ENCODE peak calls at places on chromosome 20, in seven cellular contexts. One of them, this sample, is unnamed.

GRCh38 chr20:49513531-49513930 is 31.1 kb upstream of the KCNB1 start:
- DNase-seq in PC-3: no peak
- DNase-seq in Right ventricle myocardium inferior: no peak
- DNase-seq in iPS DF 6.9: no peak
- DNase-seq in activated naive CD4-positive, alpha-beta T cell treated with anti-CD3 and anti-CD28 coated beads, Interleukin-2, amount 50 U/mL, for 16 hours: no peak
- DNase-seq in Right ventricle myocardium superior: no peak
- DNase-seq in endodermal cell: no peak
- DNase-seq in this sample: no peak

GRCh38 chr20:21505810-21506530 is 7.9 kb downstream of the NKX2-2 start:
- DNase-seq in activated naive CD4-positive, alpha-beta T cell treated with anti-CD3 and anti-CD28 coated beads, Interleukin-2, amount 50 U/mL, for 16 hours: peak
- DNase-seq in PC-3: peak
- DNase-seq in Right ventricle myocardium superior: peak
- DNase-seq in iPS DF 6.9: no peak
- DNase-seq in Right ventricle myocardium inferior: peak
- DNase-seq in endodermal cell: peak
- DNase-seq in this sample: peak

GRCh38 chr20:63574156-63574828 is at the start of gene HELZ2:
- DNase-seq in Right ventricle myocardium superior: peak
- DNase-seq in PC-3: peak
- DNase-seq in endodermal cell: peak
- DNase-seq in Right ventricle myocardium inferior: peak
- DNase-seq in activated naive CD4-positive, alpha-beta T cell treated with anti-CD3 and anti-CD28 coated beads, Interleukin-2, amount 50 U/mL, for 16 hours: peak
- DNase-seq in iPS DF 6.9: no peak
- DNase-seq in this sample: peak

GRCh38 chr20:38863024-38863851 is 57.7 kb downstream of the PPP1R16B start:
- DNase-seq in Right ventricle myocardium superior: no peak
- DNase-seq in PC-3: no peak
- DNase-seq in iPS DF 6.9: no peak
- DNase-seq in activated naive CD4-positive, alpha-beta T cell treated with anti-CD3 and anti-CD28 coated beads, Interleukin-2, amount 50 U/mL, for 16 hours: peak
- DNase-seq in Right ventricle myocardium inferior: no peak
- DNase-seq in endodermal cell: no peak
- DNase-seq in this sample: no peak

GRCh38 chr20:33561981-33562601 is 72.2 kb downstream of the CBFA2T2 start:
- DNase-seq in Right ventricle myocardium inferior: peak
- DNase-seq in activated naive CD4-positive, alpha-beta T cell treated with anti-CD3 and anti-CD28 coated beads, Interleukin-2, amount 50 U/mL, for 16 hours: no peak
- DNase-seq in iPS DF 6.9: no peak
- DNase-seq in PC-3: peak
- DNase-seq in endodermal cell: peak
- DNase-seq in Right ventricle myocardium superior: peak
- DNase-seq in this sample: peak

GRCh38 chr20:25310268-25310920 is 62.5 kb downstream of the PYGB start:
- DNase-seq in activated naive CD4-positive, alpha-beta T cell treated with anti-CD3 and anti-CD28 coated beads, Interleukin-2, amount 50 U/mL, for 16 hours: peak
- DNase-seq in iPS DF 6.9: no peak
- DNase-seq in endodermal cell: no peak
- DNase-seq in Right ventricle myocardium superior: peak
- DNase-seq in PC-3: peak
- DNase-seq in Right ventricle myocardium inferior: peak
- DNase-seq in this sample: peak

GRCh38 chr20:33261465-33261864 is 21.5 kb upstream of the BPIFB1 start:
- DNase-seq in Right ventricle myocardium inferior: no peak
- DNase-seq in Right ventricle myocardium superior: no peak
- DNase-seq in endodermal cell: peak
- DNase-seq in activated naive CD4-positive, alpha-beta T cell treated with anti-CD3 and anti-CD28 coated beads, Interleukin-2, amount 50 U/mL, for 16 hours: no peak
- DNase-seq in PC-3: no peak
- DNase-seq in iPS DF 6.9: no peak
- DNase-seq in this sample: no peak

GRCh38 chr20:31675828-31676533 is 38.3 kb downstream of the COX4I2 start:
- DNase-seq in PC-3: peak
- DNase-seq in iPS DF 6.9: no peak
- DNase-seq in Right ventricle myocardium superior: no peak
- DNase-seq in endodermal cell: no peak
- DNase-seq in Right ventricle myocardium inferior: no peak
- DNase-seq in activated naive CD4-positive, alpha-beta T cell treated with anti-CD3 and anti-CD28 coated beads, Interleukin-2, amount 50 U/mL, for 16 hours: peak
- DNase-seq in this sample: no peak

GRCh38 chr20:43462369-43463132 is 4.9 kb downstream of the SRSF6 start:
- DNase-seq in PC-3: no peak
- DNase-seq in Right ventricle myocardium superior: no peak
- DNase-seq in activated naive CD4-positive, alpha-beta T cell treated with anti-CD3 and anti-CD28 coated beads, Interleukin-2, amount 50 U/mL, for 16 hours: no peak
- DNase-seq in endodermal cell: no peak
- DNase-seq in iPS DF 6.9: no peak
- DNase-seq in Right ventricle myocardium inferior: no peak
- DNase-seq in this sample: no peak

GRCh38 chr20:14915356-14915755 is 577.9 kb upstream of the FLRT3 start:
- DNase-seq in PC-3: no peak
- DNase-seq in activated naive CD4-positive, alpha-beta T cell treated with anti-CD3 and anti-CD28 coated beads, Interleukin-2, amount 50 U/mL, for 16 hours: no peak
- DNase-seq in Right ventricle myocardium inferior: no peak
- DNase-seq in iPS DF 6.9: no peak
- DNase-seq in endodermal cell: no peak
- DNase-seq in Right ventricle myocardium superior: peak
- DNase-seq in this sample: no peak

GRCh38 chr20:64038579-64039292 is 2.8 kb downstream of the C20orf204 start:
- DNase-seq in Right ventricle myocardium superior: peak
- DNase-seq in iPS DF 6.9: no peak
- DNase-seq in endodermal cell: peak
- DNase-seq in Right ventricle myocardium inferior: peak
- DNase-seq in PC-3: peak
- DNase-seq in activated naive CD4-positive, alpha-beta T cell treated with anti-CD3 and anti-CD28 coated beads, Interleukin-2, amount 50 U/mL, for 16 hours: peak
- DNase-seq in this sample: peak

GRCh38 chr20:31870703-31871601 is 518 bp downstream of the TTLL9 start:
- DNase-seq in iPS DF 6.9: no peak
- DNase-seq in PC-3: no peak
- DNase-seq in activated naive CD4-positive, alpha-beta T cell treated with anti-CD3 and anti-CD28 coated beads, Interleukin-2, amount 50 U/mL, for 16 hours: no peak
- DNase-seq in Right ventricle myocardium superior: no peak
- DNase-seq in Right ventricle myocardium inferior: no peak
- DNase-seq in endodermal cell: peak
- DNase-seq in this sample: no peak

GRCh38 chr20:39813190-39813829 is 851.2 kb downstream of the DHX35 start:
- DNase-seq in Right ventricle myocardium superior: no peak
- DNase-seq in iPS DF 6.9: no peak
- DNase-seq in endodermal cell: no peak
- DNase-seq in Right ventricle myocardium inferior: no peak
- DNase-seq in activated naive CD4-positive, alpha-beta T cell treated with anti-CD3 and anti-CD28 coated beads, Interleukin-2, amount 50 U/mL, for 16 hours: no peak
- DNase-seq in PC-3: no peak
- DNase-seq in this sample: no peak

GRCh38 chr20:34916774-34917354 is 38.7 kb downstream of the GSS start:
- DNase-seq in Right ventricle myocardium superior: no peak
- DNase-seq in Right ventricle myocardium inferior: no peak
- DNase-seq in endodermal cell: no peak
- DNase-seq in activated naive CD4-positive, alpha-beta T cell treated with anti-CD3 and anti-CD28 coated beads, Interleukin-2, amount 50 U/mL, for 16 hours: no peak
- DNase-seq in iPS DF 6.9: no peak
- DNase-seq in PC-3: no peak
- DNase-seq in this sample: no peak

GRCh38 chr20:58676161-58676560 is 16.4 kb upstream of the NPEPL1 start:
- DNase-seq in endodermal cell: no peak
- DNase-seq in PC-3: no peak
- DNase-seq in activated naive CD4-positive, alpha-beta T cell treated with anti-CD3 and anti-CD28 coated beads, Interleukin-2, amount 50 U/mL, for 16 hours: no peak
- DNase-seq in Right ventricle myocardium inferior: no peak
- DNase-seq in iPS DF 6.9: no peak
- DNase-seq in Right ventricle myocardium superior: no peak
- DNase-seq in this sample: no peak

GRCh38 chr20:31908424-31908823 is 38.0 kb downstream of the TTLL9 start:
- DNase-seq in activated naive CD4-positive, alpha-beta T cell treated with anti-CD3 and anti-CD28 coated beads, Interleukin-2, amount 50 U/mL, for 16 hours: no peak
- DNase-seq in Right ventricle myocardium inferior: no peak
- DNase-seq in PC-3: peak
- DNase-seq in iPS DF 6.9: no peak
- DNase-seq in endodermal cell: peak
- DNase-seq in Right ventricle myocardium superior: no peak
- DNase-seq in this sample: no peak

GRCh38 chr20:57397693-57398108 is 6.5 kb downstream of the RBM38 start:
- DNase-seq in iPS DF 6.9: no peak
- DNase-seq in Right ventricle myocardium superior: peak
- DNase-seq in PC-3: no peak
- DNase-seq in Right ventricle myocardium inferior: peak
- DNase-seq in endodermal cell: no peak
- DNase-seq in activated naive CD4-positive, alpha-beta T cell treated with anti-CD3 and anti-CD28 coated beads, Interleukin-2, amount 50 U/mL, for 16 hours: peak
- DNase-seq in this sample: no peak

GRCh38 chr20:1702288-1702687 is 44.7 kb upstream of the SIRPG start:
- DNase-seq in Right ventricle myocardium inferior: no peak
- DNase-seq in Right ventricle myocardium superior: no peak
- DNase-seq in PC-3: no peak
- DNase-seq in endodermal cell: no peak
- DNase-seq in activated naive CD4-positive, alpha-beta T cell treated with anti-CD3 and anti-CD28 coated beads, Interleukin-2, amount 50 U/mL, for 16 hours: no peak
- DNase-seq in iPS DF 6.9: no peak
- DNase-seq in this sample: no peak

GRCh38 chr20:29744071-29744470 is 1513.4 kb upstream of the DEFB115 start:
- DNase-seq in PC-3: no peak
- DNase-seq in Right ventricle myocardium superior: no peak
- DNase-seq in Right ventricle myocardium inferior: no peak
- DNase-seq in iPS DF 6.9: no peak
- DNase-seq in endodermal cell: no peak
- DNase-seq in activated naive CD4-positive, alpha-beta T cell treated with anti-CD3 and anti-CD28 coated beads, Interleukin-2, amount 50 U/mL, for 16 hours: no peak
- DNase-seq in this sample: no peak

GRCh38 chr20:61192254-61192950 is 59.7 kb upstream of the CDH4 start:
- DNase-seq in iPS DF 6.9: no peak
- DNase-seq in Right ventricle myocardium superior: no peak
- DNase-seq in endodermal cell: no peak
- DNase-seq in PC-3: no peak
- DNase-seq in Right ventricle myocardium inferior: no peak
- DNase-seq in activated naive CD4-positive, alpha-beta T cell treated with anti-CD3 and anti-CD28 coated beads, Interleukin-2, amount 50 U/mL, for 16 hours: no peak
- DNase-seq in this sample: no peak

GRCh38 chr20:1287787-1288569 is 21.9 kb downstream of the SNPH start:
- DNase-seq in iPS DF 6.9: no peak
- DNase-seq in Right ventricle myocardium superior: no peak
- DNase-seq in activated naive CD4-positive, alpha-beta T cell treated with anti-CD3 and anti-CD28 coated beads, Interleukin-2, amount 50 U/mL, for 16 hours: no peak
- DNase-seq in endodermal cell: no peak
- DNase-seq in Right ventricle myocardium inferior: no peak
- DNase-seq in PC-3: no peak
- DNase-seq in this sample: no peak

GRCh38 chr20:58054744-58055373 is 173.6 kb downstream of the ANKRD60 start:
- DNase-seq in PC-3: no peak
- DNase-seq in iPS DF 6.9: no peak
- DNase-seq in Right ventricle myocardium inferior: no peak
- DNase-seq in activated naive CD4-positive, alpha-beta T cell treated with anti-CD3 and anti-CD28 coated beads, Interleukin-2, amount 50 U/mL, for 16 hours: no peak
- DNase-seq in endodermal cell: peak
- DNase-seq in Right ventricle myocardium superior: peak
- DNase-seq in this sample: peak

GRCh38 chr20:3797592-3798404 is 1.7 kb downstream of the CDC25B start:
- DNase-seq in activated naive CD4-positive, alpha-beta T cell treated with anti-CD3 and anti-CD28 coated beads, Interleukin-2, amount 50 U/mL, for 16 hours: peak
- DNase-seq in iPS DF 6.9: no peak
- DNase-seq in Right ventricle myocardium inferior: peak
- DNase-seq in PC-3: peak
- DNase-seq in Right ventricle myocardium superior: no peak
- DNase-seq in endodermal cell: no peak
- DNase-seq in this sample: no peak

GRCh38 chr20:38840053-38840893 is 34.8 kb downstream of the PPP1R16B start:
- DNase-seq in PC-3: no peak
- DNase-seq in Right ventricle myocardium superior: no peak
- DNase-seq in iPS DF 6.9: no peak
- DNase-seq in activated naive CD4-positive, alpha-beta T cell treated with anti-CD3 and anti-CD28 coated beads, Interleukin-2, amount 50 U/mL, for 16 hours: no peak
- DNase-seq in Right ventricle myocardium inferior: no peak
- DNase-seq in endodermal cell: no peak
- DNase-seq in this sample: no peak

GRCh38 chr20:10653593-10654288 is 20.1 kb downstream of the JAG1 start:
- DNase-seq in Right ventricle myocardium superior: no peak
- DNase-seq in activated naive CD4-positive, alpha-beta T cell treated with anti-CD3 and anti-CD28 coated beads, Interleukin-2, amount 50 U/mL, for 16 hours: no peak
- DNase-seq in endodermal cell: no peak
- DNase-seq in PC-3: no peak
- DNase-seq in Right ventricle myocardium inferior: no peak
- DNase-seq in iPS DF 6.9: no peak
- DNase-seq in this sample: no peak

GRCh38 chr20:22652685-22653568 is 68.6 kb upstream of the FOXA2 start:
- DNase-seq in PC-3: no peak
- DNase-seq in endodermal cell: peak
- DNase-seq in Right ventricle myocardium inferior: no peak
- DNase-seq in iPS DF 6.9: no peak
- DNase-seq in activated naive CD4-positive, alpha-beta T cell treated with anti-CD3 and anti-CD28 coated beads, Interleukin-2, amount 50 U/mL, for 16 hours: no peak
- DNase-seq in Right ventricle myocardium superior: no peak
- DNase-seq in this sample: no peak

GRCh38 chr20:43655937-43656336 is 11.0 kb upstream of the MYBL2 start:
- DNase-seq in PC-3: no peak
- DNase-seq in activated naive CD4-positive, alpha-beta T cell treated with anti-CD3 and anti-CD28 coated beads, Interleukin-2, amount 50 U/mL, for 16 hours: no peak
- DNase-seq in Right ventricle myocardium inferior: no peak
- DNase-seq in iPS DF 6.9: no peak
- DNase-seq in endodermal cell: peak
- DNase-seq in Right ventricle myocardium superior: no peak
- DNase-seq in this sample: no peak

GRCh38 chr20:19757487-19757972 is 528 bp upstream of the RIN2 start:
- DNase-seq in PC-3: peak
- DNase-seq in endodermal cell: peak
- DNase-seq in activated naive CD4-positive, alpha-beta T cell treated with anti-CD3 and anti-CD28 coated beads, Interleukin-2, amount 50 U/mL, for 16 hours: no peak
- DNase-seq in Right ventricle myocardium inferior: peak
- DNase-seq in iPS DF 6.9: no peak
- DNase-seq in Right ventricle myocardium superior: peak
- DNase-seq in this sample: peak

GRCh38 chr20:41249781-41250281 is 67.7 kb downstream of the ZHX3 start:
- DNase-seq in endodermal cell: peak
- DNase-seq in PC-3: peak
- DNase-seq in Right ventricle myocardium superior: no peak
- DNase-seq in activated naive CD4-positive, alpha-beta T cell treated with anti-CD3 and anti-CD28 coated beads, Interleukin-2, amount 50 U/mL, for 16 hours: no peak
- DNase-seq in iPS DF 6.9: peak
- DNase-seq in Right ventricle myocardium inferior: no peak
- DNase-seq in this sample: peak

GRCh38 chr20:21106171-21106694 is at the start of gene LINC00237:
- DNase-seq in endodermal cell: peak
- DNase-seq in activated naive CD4-positive, alpha-beta T cell treated with anti-CD3 and anti-CD28 coated beads, Interleukin-2, amount 50 U/mL, for 16 hours: no peak
- DNase-seq in Right ventricle myocardium inferior: no peak
- DNase-seq in PC-3: no peak
- DNase-seq in iPS DF 6.9: no peak
- DNase-seq in Right ventricle myocardium superior: no peak
- DNase-seq in this sample: no peak

GRCh38 chr20:33896509-33896908 is 85.4 kb downstream of the CHMP4B start:
- DNase-seq in Right ventricle myocardium superior: no peak
- DNase-seq in PC-3: no peak
- DNase-seq in Right ventricle myocardium inferior: no peak
- DNase-seq in iPS DF 6.9: no peak
- DNase-seq in activated naive CD4-positive, alpha-beta T cell treated with anti-CD3 and anti-CD28 coated beads, Interleukin-2, amount 50 U/mL, for 16 hours: no peak
- DNase-seq in endodermal cell: no peak
- DNase-seq in this sample: peak

GRCh38 chr20:63381781-63382431 is 20.8 kb upstream of the CHRNA4 start:
- DNase-seq in activated naive CD4-positive, alpha-beta T cell treated with anti-CD3 and anti-CD28 coated beads, Interleukin-2, amount 50 U/mL, for 16 hours: peak
- DNase-seq in endodermal cell: peak
- DNase-seq in iPS DF 6.9: no peak
- DNase-seq in PC-3: peak
- DNase-seq in Right ventricle myocardium superior: no peak
- DNase-seq in Right ventricle myocardium inferior: no peak
- DNase-seq in this sample: peak

GRCh38 chr20:5569021-5569420 is 181.2 kb upstream of the SHLD1 start:
- DNase-seq in endodermal cell: no peak
- DNase-seq in iPS DF 6.9: no peak
- DNase-seq in Right ventricle myocardium inferior: no peak
- DNase-seq in activated naive CD4-positive, alpha-beta T cell treated with anti-CD3 and anti-CD28 coated beads, Interleukin-2, amount 50 U/mL, for 16 hours: peak
- DNase-seq in Right ventricle myocardium superior: no peak
- DNase-seq in PC-3: peak
- DNase-seq in this sample: peak

GRCh38 chr20:51542033-51542893 is at the start of gene NFATC2:
- DNase-seq in iPS DF 6.9: no peak
- DNase-seq in activated naive CD4-positive, alpha-beta T cell treated with anti-CD3 and anti-CD28 coated beads, Interleukin-2, amount 50 U/mL, for 16 hours: peak
- DNase-seq in Right ventricle myocardium superior: peak
- DNase-seq in Right ventricle myocardium inferior: peak
- DNase-seq in endodermal cell: peak
- DNase-seq in PC-3: peak
- DNase-seq in this sample: no peak

GRCh38 chr20:53711333-53712211 is 117.9 kb upstream of the ZNF217 start:
- DNase-seq in Right ventricle myocardium inferior: no peak
- DNase-seq in endodermal cell: no peak
- DNase-seq in PC-3: peak
- DNase-seq in Right ventricle myocardium superior: no peak
- DNase-seq in activated naive CD4-positive, alpha-beta T cell treated with anti-CD3 and anti-CD28 coated beads, Interleukin-2, amount 50 U/mL, for 16 hours: no peak
- DNase-seq in iPS DF 6.9: no peak
- DNase-seq in this sample: no peak

GRCh38 chr20:53547664-53548239 is 45.9 kb downstream of the ZNF217 start:
- DNase-seq in Right ventricle myocardium superior: no peak
- DNase-seq in endodermal cell: peak
- DNase-seq in iPS DF 6.9: peak
- DNase-seq in Right ventricle myocardium inferior: no peak
- DNase-seq in PC-3: peak
- DNase-seq in activated naive CD4-positive, alpha-beta T cell treated with anti-CD3 and anti-CD28 coated beads, Interleukin-2, amount 50 U/mL, for 16 hours: peak
- DNase-seq in this sample: peak

GRCh38 chr20:62434098-62434497 is 6.8 kb upstream of the RBBP8NL start:
- DNase-seq in Right ventricle myocardium superior: peak
- DNase-seq in iPS DF 6.9: no peak
- DNase-seq in activated naive CD4-positive, alpha-beta T cell treated with anti-CD3 and anti-CD28 coated beads, Interleukin-2, amount 50 U/mL, for 16 hours: no peak
- DNase-seq in endodermal cell: no peak
- DNase-seq in Right ventricle myocardium inferior: no peak
- DNase-seq in PC-3: no peak
- DNase-seq in this sample: no peak

This sample was measured in adipocyte.